ENCODE peak calls at places on chromosomes 7 and 10, in ten cellular contexts. O is ELR, G is psoas muscle, X is HCEC 1CT, W is heart left ventricle, V is WTC11, J is astrocyte of the hippocampus, K is heart right ventricle, E is T follicular helper cell, I is NB4. U is an unnamed sample.

GRCh38 chr7:131633342-131633843 is 77.0 kb upstream of the PODXL start:
- DNase-seq in O (peak; percentile 95), G (no peak), X (peak; percentile 79), W (no peak), V (no peak), J (peak; percentile 50), K (no peak), E (no peak), I (no peak), U (no peak)

GRCh38 chr7:110557136-110557535 is 533.8 kb upstream of the LRRN3 start:
- DNase-seq in O (no peak), G (no peak), X (no peak), W (no peak), V (no peak), J (no peak), K (no peak), E (no peak), I (no peak), U (no peak)

GRCh38 chr7:116211006-116211912 is 920 bp downstream of the TES start:
- DNase-seq in O (peak; percentile 91), G (peak; percentile 58), X (peak; percentile 88), W (peak; percentile 79), V (peak; percentile 68), J (peak; percentile 94), K (peak; percentile 78), E (peak; percentile 71), I (peak; percentile 90), U (peak; percentile 89)

GRCh38 chr7:124257638-124258308 is 224.9 kb upstream of the TMEM229A start:
- DNase-seq in O (no peak), G (no peak), X (peak; percentile 7), W (no peak), V (no peak), J (peak; percentile 10), K (no peak), E (no peak), I (no peak), U (no peak)

GRCh38 chr7:132138817-132139216 is 437.5 kb downstream of the PLXNA4 start:
- DNase-seq in O (no peak), G (no peak), X (no peak), W (no peak), V (no peak), J (peak; percentile 57), K (no peak), E (no peak), I (no peak), U (no peak)

GRCh38 chr10:34446046-34446445 is 369.1 kb downstream of the PARD3 start:
- DNase-seq in O (no peak), G (no peak), X (no peak), W (no peak), V (no peak), J (no peak), K (no peak), E (no peak), I (no peak), U (no peak)

GRCh38 chr7:90564455-90564854 is 31.7 kb upstream of the CDK14 start:
- DNase-seq in O (no peak), G (no peak), X (no peak), W (no peak), V (no peak), J (no peak), K (no peak), E (no peak), I (no peak), U (no peak)

GRCh38 chr7:1846331-1847065 is 176.4 kb downstream of the ELFN1 start:
- DNase-seq in O (no peak), G (no peak), X (no peak), W (no peak), V (peak; percentile 6), J (no peak), K (no peak), E (no peak), I (peak; percentile 52), U (no peak)

GRCh38 chr7:40507166-40507565 is 372.4 kb downstream of the SUGCT start:
- DNase-seq in O (peak; percentile 62), G (no peak), X (peak; percentile 14), W (no peak), V (no peak), J (no peak), K (no peak), E (no peak), I (peak; percentile 44), U (no peak)

GRCh38 chr10:105691811-105692210 is 1050.7 kb downstream of the SORCS3 start:
- DNase-seq in O (peak; percentile 44), G (no peak), X (no peak), W (no peak), V (peak; percentile 11), J (peak; percentile 45), K (no peak), E (no peak), I (peak; percentile 51), U (no peak)

GRCh38 chr7:25031432-25031831 is 51.5 kb upstream of the OSBPL3 start:
- DNase-seq in O (no peak), G (no peak), X (peak; percentile 14), W (no peak), V (peak; percentile 15), J (peak; percentile 46), K (no peak), E (no peak), I (peak; percentile 27), U (no peak)

GRCh38 chr7:101094791-101095375 is 9.6 kb downstream of the TRIM56 start:
- DNase-seq in O (peak; percentile 78), G (peak; percentile 63), X (peak; percentile 68), W (peak; percentile 43), V (peak; percentile 78), J (peak; percentile 75), K (peak; percentile 42), E (no peak), I (peak; percentile 77), U (no peak)

GRCh38 chr10:22321831-22322662 is 1.1 kb downstream of the BMI1 start:
- DNase-seq in O (peak; percentile 36), G (peak; percentile 37), X (no peak), W (no peak), V (peak; percentile 28), J (peak; percentile 52), K (no peak), E (no peak), I (peak; percentile 30), U (peak; percentile 76)

GRCh38 chr10:25261571-25261970 is 86.8 kb downstream of the GPR158 start:
- DNase-seq in O (no peak), G (no peak), X (no peak), W (no peak), V (no peak), J (no peak), K (no peak), E (no peak), I (no peak), U (no peak)